ENCODE peak calls at places on chromosomes 2 and 18, in five cellular contexts. Y is astrocyte, U is HCT116, F is fibroblast of lung, A is left ventricle myocardium inferior. K is an unnamed sample. For H3K4me1, H3K9me3 and H3K27me3, the result is how much of the 10 kb centered on the place peaks cover.

GRCh38 chr18:36934884-36935283 is 106.0 kb downstream of the KIAA1328 start:
- DNase-seq in U (no peak), Y (peak), A (no peak), F (peak), K (no peak)

GRCh38 chr2:239087041-239087710 is 239.3 kb downstream of the TWIST2 start:
- DNase-seq in A (no peak), Y (peak), U (no peak), F (peak), K (no peak)

GRCh38 chr2:166413255-166413654 is 37.5 kb upstream of the SCN9A start:
- DNase-seq in U (no peak), Y (peak), A (no peak), F (no peak), K (no peak)

GRCh38 chr2:100731535-100731981 is 88.4 kb upstream of the NPAS2 start:
- DNase-seq in Y (peak), A (no peak), U (no peak), F (peak), K (no peak)

GRCh38 chr2:95274291-95275150 is at the start of gene PROM2:
- DNase-seq in F (no peak), A (no peak), Y (no peak), U (peak), K (no peak)

GRCh38 chr2:18238231-18238630 is 322.2 kb downstream of the RDH14 start:
- DNase-seq in Y (no peak), F (no peak), A (no peak), U (no peak), K (no peak)

GRCh38 chr2:54422072-54422581 is 34.0 kb upstream of the SPTBN1 start:
- DNase-seq in F (no peak), Y (no peak), U (no peak), A (no peak), K (no peak)

GRCh38 chr2:235740821-235741220 is 247.0 kb downstream of the AGAP1 start:
- DNase-seq in U (no peak), F (no peak), Y (no peak), A (no peak), K (peak)

GRCh38 chr2:197369946-197370325 is 59.4 kb upstream of the ANKRD44 start:
- DNase-seq in U (no peak), A (no peak), Y (peak), F (no peak), K (no peak)

GRCh38 chr2:75450068-75450467 is 110.7 kb downstream of the EVA1A start:
- DNase-seq in U (no peak), Y (no peak), A (no peak), F (no peak), K (no peak)

GRCh38 chr2:196836440-196836839 is 27.3 kb upstream of the C2orf66 start:
- DNase-seq in Y (no peak), A (no peak), F (peak), U (no peak), K (no peak)

GRCh38 chr18:49618741-49619392 is 57.0 kb downstream of the LIPG start:
- DNase-seq in A (no peak), Y (no peak), F (no peak), U (no peak), K (peak)

GRCh38 chr2:32671885-32672519 is 44.2 kb downstream of the TTC27 start:
- DNase-seq in U (no peak), F (no peak), Y (no peak), A (no peak), K (no peak)

GRCh38 chr2:129915303-129915840 is 64.1 kb upstream of the RAB6C start:
- DNase-seq in Y (no peak), U (no peak), A (no peak), F (no peak), K (no peak)

GRCh38 chr2:175373001-175373727 is 191.7 kb upstream of the ATP5MC3 start:
- DNase-seq in A (no peak), F (peak), Y (peak), U (no peak), K (no peak)

GRCh38 chr2:196291873-196292800 is 120.8 kb upstream of the STK17B start:
- DNase-seq in U (peak), F (no peak), A (no peak), Y (peak), K (no peak)

GRCh38 chr2:63023444-63023843 is 27.2 kb upstream of the OTX1 start:
- DNase-seq in Y (no peak), A (no peak), F (peak), U (peak), K (peak)

GRCh38 chr2:131039535-131039907 is 53.7 kb downstream of the FAM168B start:
- DNase-seq in A (no peak), F (no peak), U (no peak), Y (no peak), K (no peak)

GRCh38 chr2:19652811-19653210 is 249.0 kb downstream of the TTC32 start:
- DNase-seq in A (no peak), U (no peak), Y (no peak), F (no peak), K (no peak)

DNA sequence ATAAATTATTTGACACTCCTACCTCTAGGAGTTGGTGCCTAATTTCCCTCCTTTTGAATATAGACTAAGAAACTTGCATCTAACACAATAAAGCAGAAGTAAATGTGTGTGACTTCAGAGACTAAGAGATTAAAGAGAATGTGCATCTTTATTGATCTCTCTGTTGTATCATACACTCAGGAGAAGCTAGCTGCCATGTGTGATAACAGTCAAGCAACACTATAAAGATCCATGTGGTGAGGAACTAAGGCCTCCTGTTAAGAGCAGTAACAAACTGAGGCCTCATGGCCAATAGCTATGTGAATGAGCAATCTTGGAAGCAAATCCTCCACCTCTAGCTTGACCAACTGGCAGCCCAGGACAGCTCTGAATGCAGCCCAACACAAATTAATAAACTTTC is 3.4 kb downstream of the FANCL start:
- DNase-seq in Y (no peak), F (no peak), A (no peak), U (no peak), K (no peak)
- H3K4me1 ChIP-seq in Y (under half), F (under half), A (under half), U (under half), K (under half)

DNA sequence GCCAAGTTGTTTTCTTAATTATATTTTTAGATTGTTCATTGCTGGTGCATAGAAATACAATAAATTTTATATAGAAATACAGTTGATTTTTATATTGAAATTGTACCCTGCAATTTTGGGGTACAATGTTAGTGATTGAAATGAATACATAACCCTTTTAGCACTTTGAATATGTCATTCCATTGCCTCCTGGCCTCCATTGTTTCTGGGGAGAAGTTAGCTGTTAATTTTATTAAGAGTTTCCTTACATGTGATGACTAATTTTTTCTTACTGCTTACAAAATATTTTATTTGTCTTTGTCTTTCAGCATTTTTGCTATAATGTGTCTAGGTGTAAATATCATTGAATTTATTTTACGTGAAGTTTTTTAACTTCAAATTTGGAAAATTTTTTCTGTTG is 176.5 kb upstream of the DCC start:
- DNase-seq in A (no peak), U (no peak), Y (no peak), F (no peak), K (no peak)
- H3K9me3 ChIP-seq in A (under half), U (under half), Y (under half), F (under half), K (under half)

GRCh38 chr2:98479959-98480524 is 35.4 kb downstream of the INPP4A start:
- DNase-seq in A (peak), Y (peak), F (peak), U (no peak), K (peak)
- H3K27me3 ChIP-seq in A (under half), Y (under half), F (under half), U (under half), K (under half)

GRCh38 chr2:222860740-222861410 is at the start of gene ACSL3:
- DNase-seq in U (peak), A (peak), F (peak), Y (peak), K (peak)
- H3K4me1 ChIP-seq in U (under half), A (half or more), F (under half), Y (under half), K (under half)

DNA sequence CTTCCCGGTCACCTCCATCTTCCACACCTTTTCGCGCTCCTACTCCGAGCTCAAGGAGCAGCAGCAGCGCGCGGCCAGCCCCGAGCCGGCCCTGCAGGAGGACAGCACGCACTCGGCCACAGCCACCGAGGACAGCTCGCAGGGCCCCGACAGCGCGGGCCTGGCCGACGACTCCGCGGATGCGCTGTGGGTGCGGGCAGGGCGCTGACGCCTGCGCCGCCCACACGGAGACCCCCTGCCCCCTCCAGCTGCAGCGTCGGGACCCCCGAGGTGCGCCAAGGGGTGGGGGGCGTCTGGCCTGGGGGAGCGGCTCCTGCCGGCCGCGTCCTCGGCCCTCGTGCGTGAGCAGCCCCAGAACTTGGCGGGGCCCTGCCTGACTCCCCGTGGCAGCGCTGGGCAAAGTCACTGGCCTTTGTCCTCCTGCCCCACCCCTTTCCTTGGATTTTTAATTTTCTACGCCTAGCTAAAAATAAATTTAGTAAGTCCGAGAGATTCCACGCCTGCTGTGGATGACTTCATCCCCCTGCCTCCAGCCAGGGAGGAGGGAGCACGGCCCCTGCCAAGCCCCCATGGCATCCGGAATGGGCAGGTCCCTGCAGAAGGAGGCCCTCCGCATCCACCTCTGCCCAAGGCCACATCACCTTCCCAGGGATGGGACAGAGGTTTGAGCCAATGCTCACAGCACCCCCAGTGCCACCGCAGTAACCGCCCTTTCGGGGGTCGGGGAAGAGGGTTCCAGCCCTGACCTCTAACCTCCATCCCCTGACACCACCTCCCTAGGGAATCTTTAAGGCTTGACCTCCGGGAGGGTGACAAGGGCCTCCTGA is 51.6 kb downstream of the SLC66A2 start:
- DNase-seq in F (no peak), U (no peak), A (no peak), Y (no peak), K (no peak)
- H3K9me3 ChIP-seq in F (under half), U (under half), A (under half), Y (under half), K (under half)

DNA sequence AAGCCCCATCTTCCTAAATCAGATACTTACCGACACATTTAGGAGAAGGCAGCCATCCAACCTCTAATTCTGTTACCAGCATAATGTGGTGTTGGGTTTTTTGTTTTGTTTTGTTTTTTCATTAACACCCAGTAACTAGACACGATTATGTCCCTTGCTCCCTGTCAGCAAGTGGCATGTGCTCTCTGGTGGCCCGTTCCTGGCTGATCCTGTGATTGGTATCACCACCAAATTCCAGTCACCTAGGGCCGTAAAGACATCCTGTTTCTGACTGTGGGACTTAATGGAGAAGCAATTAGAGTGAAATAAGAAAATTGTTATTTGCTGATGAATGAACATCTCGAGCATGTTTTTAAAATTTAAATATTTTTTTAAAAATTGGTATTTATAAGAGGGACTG is 5.9 kb upstream of the DLX1 start:
- DNase-seq in U (no peak), Y (no peak), F (no peak), A (no peak), K (no peak)
- H3K27me3 ChIP-seq in U (under half), Y (half or more), F (under half), A (half or more), K (under half)

GRCh38 chr2:98869868-98870267 is 66.2 kb downstream of the CRACDL start:
- DNase-seq in A (no peak), U (no peak), Y (no peak), F (no peak), K (no peak)
- H3K4me1 ChIP-seq in A (under half), U (under half), Y (under half), F (under half), K (under half)